ENCODE peak calls at places on chromosomes 16 and 17, in eight cellular contexts. W, Y, T, H, S, M, G and F are unnamed samples.

GRCh38 chr16:3904875-3905274 is 24.4 kb upstream of the CREBBP start:
- DNase-seq in T (no peak), S (no peak), G (no peak), Y (no peak), W (no peak), M (no peak), H (no peak), F (no peak)

GRCh38 chr16:84876873-84877606 is 57.3 kb downstream of the CRISPLD2 start:
- DNase-seq in T (no peak), H (no peak), G (no peak), W (no peak), S (no peak), M (no peak), Y (no peak), F (no peak)

GRCh38 chr16:9119795-9120194 is 28.4 kb downstream of the HAPSTR1 start:
- DNase-seq in T (no peak), S (peak; percentile 14), W (no peak), G (peak; percentile 47), H (peak; percentile 66), M (no peak), Y (no peak), F (no peak)

GRCh38 chr17:49834118-49834743 is 13.6 kb downstream of the TAC4 start:
- DNase-seq in W (no peak), H (no peak), T (no peak), S (no peak), M (no peak), G (no peak), Y (no peak), F (no peak)

GRCh38 chr17:27929990-27930389 is 36.8 kb upstream of the LYRM9 start:
- DNase-seq in S (peak; percentile 9), W (no peak), G (no peak), M (no peak), H (no peak), Y (no peak), T (no peak), F (no peak)

GRCh38 chr17:18889658-18890057 is 31.7 kb downstream of the PRPSAP2 start:
- DNase-seq in H (no peak), W (no peak), G (no peak), T (no peak), M (no peak), Y (no peak), S (no peak), F (no peak)

GRCh38 chr16:79449906-79450305 is 150.6 kb downstream of the MAF start:
- DNase-seq in M (no peak), H (no peak), G (no peak), S (no peak), Y (no peak), T (no peak), W (no peak), F (no peak)

GRCh38 chr16:88533381-88533831 is 36.8 kb upstream of the ZC3H18 start:
- DNase-seq in G (no peak), W (no peak), Y (no peak), T (no peak), S (no peak), H (peak; percentile 63), M (no peak), F (no peak)

GRCh38 chr17:77660524-77660923 is 298.0 kb upstream of the TNRC6C start:
- DNase-seq in Y (no peak), T (no peak), W (no peak), H (no peak), G (no peak), M (no peak), S (no peak), F (no peak)

GRCh38 chr16:67675579-67675935 is 8.9 kb downstream of the C16orf86 start:
- DNase-seq in G (no peak), H (no peak), Y (no peak), S (no peak), T (no peak), M (no peak), W (no peak), F (no peak)

GRCh38 chr17:65403129-65403528 is 158.3 kb downstream of the AXIN2 start:
- DNase-seq in T (no peak), S (no peak), Y (no peak), G (no peak), H (no peak), W (no peak), M (no peak), F (no peak)

GRCh38 chr16:74117798-74118197 is 178.8 kb upstream of the PSMD7 start:
- DNase-seq in S (no peak), Y (no peak), W (no peak), H (no peak), M (no peak), G (no peak), T (no peak), F (no peak)

GRCh38 chr17:32913593-32913992 is 14.4 kb upstream of the TMEM98 start:
- DNase-seq in G (no peak), S (no peak), Y (no peak), T (no peak), H (no peak), M (no peak), W (no peak), F (no peak)

GRCh38 chr17:68807998-68808772 is 147.0 kb downstream of the ABCA8 start:
- DNase-seq in M (no peak), Y (no peak), H (no peak), W (no peak), G (no peak), S (no peak), T (no peak), F (no peak)

GRCh38 chr16:57893559-57894389 is 77.2 kb downstream of the CNGB1 start:
- DNase-seq in T (no peak), G (no peak), Y (no peak), W (no peak), M (peak; percentile 99), S (peak; percentile 96), H (no peak), F (no peak)

GRCh38 chr16:13957197-13958078 is 37.5 kb downstream of the ERCC4 start:
- DNase-seq in M (peak; percentile 94), S (peak; percentile 99), H (peak; percentile 79), T (peak; percentile 80), W (peak; percentile 56), Y (peak; percentile 37), G (peak; percentile 60), F (peak; percentile 69)

GRCh38 chr16:56382901-56383355 is 42.4 kb downstream of the AMFR start:
- DNase-seq in T (no peak), H (no peak), W (no peak), S (peak; percentile 65), M (peak; percentile 56), G (no peak), Y (no peak), F (no peak)
- H3K9me3 ChIP-seq in T (peaks cover 12% of the 10 kb centered on the region), H (no peaks in the 10 kb centered on the region), W (peaks cover 22% of the 10 kb centered on the region), S (peaks cover 21% of the 10 kb centered on the region), M (peaks cover 13% of the 10 kb centered on the region), G (peaks cover 9% of the 10 kb centered on the region), Y (no peaks in the 10 kb centered on the region), F (peaks cover 12% of the 10 kb centered on the region)

GRCh38 chr16:50396770-50397525 is 28.2 kb upstream of the BRD7 start:
- DNase-seq in G (no peak), W (no peak), T (no peak), M (no peak), H (no peak), S (peak; percentile 58), Y (no peak), F (no peak)

GRCh38 chr16:50400312-50400966 is 31.7 kb upstream of the BRD7 start:
- DNase-seq in H (no peak), W (no peak), S (no peak), Y (no peak), M (no peak), G (no peak), T (no peak), F (no peak)

GRCh38 chr16:50395763-50396710 is 27.2 kb upstream of the BRD7 start:
- DNase-seq in G (no peak), Y (no peak), W (no peak), M (no peak), S (no peak), T (no peak), H (no peak), F (no peak)

GRCh38 chr16:50399411-50399810 is 30.6 kb upstream of the BRD7 start:
- DNase-seq in Y (no peak), G (no peak), T (no peak), H (no peak), M (no peak), S (no peak), W (no peak), F (no peak)

DNA sequence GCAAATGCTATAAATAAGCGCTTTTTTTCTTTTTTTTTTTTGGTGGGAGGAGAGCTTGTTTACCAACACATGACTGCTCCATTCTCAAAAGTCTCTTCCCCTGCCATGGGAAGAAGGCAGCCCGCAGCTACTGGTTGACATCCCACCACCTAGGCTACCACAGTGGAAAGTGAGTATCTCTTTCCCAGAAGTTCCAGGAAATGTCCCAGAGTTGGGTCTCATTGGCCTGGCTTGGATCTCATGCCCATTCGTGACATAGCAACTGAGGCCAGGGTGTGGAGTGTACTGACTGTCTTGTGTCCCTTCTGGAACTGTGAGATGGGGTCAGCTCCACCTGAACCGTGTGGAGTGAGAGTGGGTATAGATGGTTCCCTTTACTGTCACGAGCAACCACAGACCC is 29.5 kb upstream of the BRD7 start:
- DNase-seq in Y (no peak), G (no peak), H (no peak), T (no peak), S (no peak), W (no peak), M (no peak), F (no peak)
- TF ChIP-seq EP300 in Y (no peak), G (no peak), H (no peak), T (no peak), S (no peak), W (no peak), M (no peak), F (no peak)

DNA sequence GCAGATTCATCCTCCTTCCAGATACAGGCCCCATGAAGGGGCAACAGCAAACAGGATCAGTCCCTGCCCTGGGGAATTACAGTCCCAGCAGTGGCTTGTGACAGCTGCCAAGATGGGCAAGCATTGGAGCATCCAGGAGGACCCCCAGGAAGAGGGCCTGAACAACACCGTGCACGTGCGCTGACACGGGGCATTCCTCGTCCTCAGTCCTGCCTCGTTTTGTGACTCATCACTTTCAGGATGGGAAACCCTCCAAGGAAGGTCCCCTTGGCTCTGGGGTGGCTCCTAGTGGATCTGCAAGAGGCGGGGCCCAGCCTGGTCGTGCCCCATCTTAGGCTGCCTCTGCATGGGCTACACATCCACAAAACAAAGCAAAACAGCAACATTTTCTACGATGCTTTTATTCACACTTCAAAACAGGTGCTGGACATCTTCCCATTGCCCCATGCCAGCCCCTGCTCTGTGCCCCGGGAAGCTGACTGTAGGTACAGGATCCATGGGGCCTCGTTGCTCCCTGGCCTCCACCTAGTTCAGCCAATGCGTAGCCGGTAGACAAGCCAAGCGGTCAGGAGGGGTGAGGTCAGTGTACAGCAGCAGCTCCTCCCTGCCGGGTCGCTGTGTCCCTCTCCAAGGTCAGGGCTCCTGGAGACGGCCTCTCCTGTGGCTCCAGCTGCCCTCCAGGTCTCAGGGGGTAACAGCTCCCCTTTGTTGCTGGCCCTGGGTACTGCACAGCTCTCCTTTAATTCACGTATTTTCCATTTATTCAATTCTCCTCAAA is 32.3 kb downstream of the ACTG1 start:
- DNase-seq in W (no peak), Y (no peak), T (no peak), M (no peak), G (peak; percentile 56), S (peak; percentile 56), H (peak; percentile 55), F (no peak)
- H3K27ac ChIP-seq in W (peak overlapping the region; percentile 67), Y (no peak overlapping the region), T (no peak overlapping the region), M (no peak overlapping the region), G (no peak overlapping the region), S (no peak overlapping the region), H (no peak overlapping the region), F (no peak overlapping the region)

GRCh38 chr17:6711081-6711674 is 2.0 kb downstream of the SLC13A5 start:
- DNase-seq in G (no peak), W (peak; percentile 49), S (peak; percentile 21), Y (no peak), T (no peak), H (no peak), M (peak; percentile 61), F (no peak)
- H3K9me3 ChIP-seq in G (no peaks in the 10 kb centered on the region), W (peaks cover 14% of the 10 kb centered on the region), S (peaks cover 6% of the 10 kb centered on the region), Y (no peaks in the 10 kb centered on the region), T (no peaks in the 10 kb centered on the region), H (no peaks in the 10 kb centered on the region), M (no peaks in the 10 kb centered on the region), F (no peaks in the 10 kb centered on the region)